ENCODE peak calls at places on chromosomes 2 and 18, in five cellular contexts. V, W, H, Y and D are unnamed samples.
A peak's percentile ranks its signal among the peaks of the same experiment; 100 is the strongest.

GRCh38 chr2:83900859-83901258 is 558.2 kb downstream of the SUCLG1 start:
- DNase-seq in V (no peak), W (no peak), H (no peak), Y (no peak), D (no peak)

GRCh38 chr18:48022021-48022420 is 91.6 kb upstream of the SMAD2 start:
- DNase-seq in V (no peak), W (no peak), H (no peak), Y (no peak), D (no peak)

GRCh38 chr2:59303272-59303671 is 1062.1 kb upstream of the FANCL start:
- DNase-seq in V (no peak), W (no peak), H (no peak), Y (no peak), D (no peak)

GRCh38 chr2:7706791-7707190 is 789.6 kb downstream of the RNF144A start:
- DNase-seq in V (no peak), W (no peak), H (no peak), Y (no peak), D (no peak)

GRCh38 chr18:25147878-25148488 is 204.0 kb downstream of the ZNF521 start:
- DNase-seq in V (no peak), W (no peak), H (no peak), Y (no peak), D (no peak)

GRCh38 chr2:206083602-206084467 is 2.1 kb downstream of the INO80D start:
- DNase-seq in V (no peak), W (no peak), H (no peak), Y (no peak), D (peak; percentile 5)

GRCh38 chr2:160695402-160696060 is 201.9 kb upstream of the RBMS1 start:
- DNase-seq in V (no peak), W (no peak), H (no peak), Y (no peak), D (no peak)

GRCh38 chr2:189143930-189144329 is 35.6 kb downstream of the COL5A2 start:
- DNase-seq in V (no peak), W (no peak), H (no peak), Y (no peak), D (no peak)

GRCh38 chr2:22894761-22895160 is 490.2 kb upstream of the KLHL29 start:
- DNase-seq in V (peak; percentile 23), W (no peak), H (no peak), Y (no peak), D (no peak)

GRCh38 chr2:42513252-42513918 is 19.6 kb upstream of the KCNG3 start:
- DNase-seq in V (no peak), W (no peak), H (no peak), Y (no peak), D (no peak)

GRCh38 chr2:120205901-120206581 is 17.2 kb downstream of the TMEM185B start:
- DNase-seq in V (peak; percentile 35), W (no peak), H (no peak), Y (no peak), D (peak; percentile 42)

GRCh38 chr2:23712756-23713151 is 214.2 kb downstream of the ATAD2B start:
- DNase-seq in V (no peak), W (no peak), H (no peak), Y (no peak), D (no peak)

GRCh38 chr2:43125090-43125998 is 101.1 kb downstream of the ZFP36L2 start:
- DNase-seq in V (no peak), W (no peak), H (no peak), Y (no peak), D (no peak)

GRCh38 chr2:98882368-98882767 is 53.7 kb downstream of the CRACDL start:
- DNase-seq in V (no peak), W (no peak), H (no peak), Y (no peak), D (no peak)

GRCh38 chr2:191240871-191241270 is 4.3 kb upstream of the MYO1B start:
- DNase-seq in V (no peak), W (no peak), H (no peak), Y (no peak), D (no peak)

GRCh38 chr2:111634995-111635538 is 248.9 kb downstream of the ANAPC1 start:
- DNase-seq in V (no peak), W (no peak), H (no peak), Y (no peak), D (no peak)

GRCh38 chr2:60565472-60565871 is 12.0 kb upstream of the BCL11A start:
- DNase-seq in V (no peak), W (no peak), H (no peak), Y (no peak), D (no peak)

GRCh38 chr2:236546561-236546961 is 23.1 kb upstream of the ACKR3 start:
- DNase-seq in V (no peak), W (no peak), H (no peak), Y (no peak), D (peak; percentile 90)

GRCh38 chr2:26900831-26901321 is 52.9 kb downstream of the DPYSL5 start:
- DNase-seq in V (no peak), W (no peak), H (no peak), Y (no peak), D (no peak)

GRCh38 chr2:18426174-18426573 is 134.3 kb downstream of the RDH14 start:
- DNase-seq in V (no peak), W (no peak), H (no peak), Y (no peak), D (no peak)

GRCh38 chr2:138499684-138500083 is 1.9 kb upstream of the SPOPL start:
- DNase-seq in V (no peak), W (no peak), H (no peak), Y (no peak), D (no peak)

GRCh38 chr2:63755980-63756379 is 85.7 kb upstream of the UGP2 start:
- DNase-seq in V (no peak), W (no peak), H (no peak), Y (no peak), D (no peak)

GRCh38 chr2:15674637-15675455 is 83.2 kb downstream of the DDX1 start:
- DNase-seq in V (no peak), W (no peak), H (no peak), Y (no peak), D (no peak)

GRCh38 chr2:10012963-10013461 is 30.3 kb upstream of the KLF11 start:
- DNase-seq in V (no peak), W (no peak), H (no peak), Y (no peak), D (no peak)

GRCh38 chr2:173050684-173051083 is 25.0 kb upstream of the MAP3K20 start:
- DNase-seq in V (no peak), W (no peak), H (no peak), Y (no peak), D (no peak)

GRCh38 chr2:173051463-173051862 is 24.2 kb upstream of the MAP3K20 start:
- DNase-seq in V (no peak), W (no peak), H (no peak), Y (no peak), D (no peak)

GRCh38 chr2:173048530-173048900 is 27.1 kb upstream of the MAP3K20 start:
- DNase-seq in V (no peak), W (no peak), H (no peak), Y (no peak), D (no peak)

GRCh38 chr2:173049732-173050314 is 25.8 kb upstream of the MAP3K20 start:
- DNase-seq in V (no peak), W (no peak), H (no peak), Y (no peak), D (no peak)

DNA sequence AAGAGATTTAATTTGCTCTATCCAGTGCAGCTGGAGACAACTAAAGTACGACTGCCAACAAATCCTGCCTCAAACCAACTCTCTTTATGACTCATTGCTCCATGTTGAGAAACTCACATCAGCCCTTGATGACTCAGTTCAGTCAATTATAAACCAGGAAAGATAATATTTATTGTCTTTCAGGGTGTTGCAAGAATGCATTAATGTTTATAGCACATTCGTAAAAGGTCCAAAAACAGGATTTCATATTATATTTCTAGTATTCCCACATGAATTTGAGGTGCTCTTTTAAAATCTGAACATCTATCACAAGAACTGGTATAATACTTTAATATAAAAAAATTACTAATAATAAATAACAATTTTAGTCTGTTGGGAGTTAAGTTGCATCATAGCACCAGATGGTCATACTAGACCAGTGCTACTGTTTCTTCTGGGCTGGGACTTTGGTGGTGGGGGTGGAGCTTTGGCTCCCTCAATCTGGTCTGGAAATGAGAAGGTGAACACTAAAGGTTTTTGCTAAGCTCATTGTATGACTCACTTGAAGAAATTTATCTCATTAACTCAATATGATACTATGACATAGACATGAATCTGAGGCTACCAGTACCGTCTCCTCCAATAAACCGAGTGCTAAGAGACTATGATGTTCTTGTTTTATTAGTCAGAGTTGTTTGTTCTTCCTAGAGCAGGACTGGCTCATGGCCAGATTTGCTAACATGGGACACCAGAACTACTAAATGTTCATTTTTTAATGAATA is 26.6 kb upstream of the MAP3K20 start:
- DNase-seq in V (no peak), W (peak; percentile 85), H (no peak), Y (peak; percentile 73), D (no peak)
- H3K4me3 ChIP-seq in V (no peak overlapping the region), W (no peak overlapping the region), H (no peak overlapping the region), Y (no peak overlapping the region), D (no peak overlapping the region)

DNA sequence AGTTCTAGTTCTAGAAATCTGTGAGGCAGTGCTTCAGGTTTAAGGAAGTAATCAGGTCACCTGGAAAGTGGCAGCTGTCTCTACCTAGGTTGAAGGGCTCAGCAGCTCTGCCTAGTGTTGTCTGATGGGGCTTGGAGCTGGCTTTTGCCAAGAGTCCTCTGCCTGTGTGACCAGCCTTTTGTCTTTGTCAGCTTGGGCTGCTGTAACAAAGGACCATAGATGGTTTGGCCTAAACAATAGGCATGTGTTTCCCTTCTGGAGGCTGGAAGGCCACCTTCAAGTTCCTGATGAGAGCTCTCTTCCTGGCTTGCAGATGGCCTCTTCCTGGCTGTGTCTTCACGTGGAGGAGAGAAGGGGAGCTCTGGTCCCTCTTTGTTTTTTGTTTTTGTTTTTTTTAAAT is 13.3 kb downstream of the UBE2F start:
- DNase-seq in V (no peak), W (no peak), H (no peak), Y (no peak), D (no peak)
- H3K4me1 ChIP-seq in V (peaks cover 18% of the 10 kb centered on the region), W (peaks cover 36% of the 10 kb centered on the region), H (no peaks in the 10 kb centered on the region), Y (peaks cover 86% of the 10 kb centered on the region), D (peaks cover 16% of the 10 kb centered on the region)

DNA sequence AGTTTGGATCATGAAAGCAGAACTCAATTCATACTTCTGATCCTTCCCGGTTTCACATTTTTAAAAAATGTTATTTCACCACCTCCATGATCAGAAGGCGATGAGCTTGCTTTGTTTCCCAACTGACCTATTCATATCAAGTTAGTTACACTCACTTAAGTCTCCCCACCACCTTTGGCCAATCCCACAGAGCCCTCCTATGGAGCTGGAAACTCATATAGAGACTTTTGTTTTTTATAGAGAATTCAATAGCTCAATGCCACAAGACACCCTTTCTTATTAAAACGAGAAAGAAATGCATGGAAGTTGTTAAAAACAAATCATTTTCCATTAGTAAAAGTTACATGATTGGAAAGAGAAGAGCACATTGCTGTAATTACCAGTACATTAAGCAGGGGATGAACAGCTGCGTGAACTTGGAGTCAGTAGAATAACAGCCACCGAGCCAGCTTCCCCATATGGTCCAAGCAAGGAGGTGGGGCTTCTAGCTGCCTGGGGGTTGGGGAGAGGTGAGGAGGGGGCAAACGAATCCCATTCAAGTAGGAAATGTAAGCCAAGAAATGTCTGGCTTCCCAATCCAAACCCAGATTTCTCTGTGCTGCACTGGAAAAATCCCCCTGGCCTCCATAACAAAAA is 614.6 kb downstream of the IRS1 start:
- DNase-seq in V (no peak), W (no peak), H (no peak), Y (peak; percentile 14), D (no peak)
- H3K27ac ChIP-seq in V (peak overlapping the region; percentile 64), W (peak overlapping the region; percentile 39), H (peak overlapping the region; percentile 26), Y (peak overlapping the region; percentile 54), D (no peak overlapping the region)

DNA sequence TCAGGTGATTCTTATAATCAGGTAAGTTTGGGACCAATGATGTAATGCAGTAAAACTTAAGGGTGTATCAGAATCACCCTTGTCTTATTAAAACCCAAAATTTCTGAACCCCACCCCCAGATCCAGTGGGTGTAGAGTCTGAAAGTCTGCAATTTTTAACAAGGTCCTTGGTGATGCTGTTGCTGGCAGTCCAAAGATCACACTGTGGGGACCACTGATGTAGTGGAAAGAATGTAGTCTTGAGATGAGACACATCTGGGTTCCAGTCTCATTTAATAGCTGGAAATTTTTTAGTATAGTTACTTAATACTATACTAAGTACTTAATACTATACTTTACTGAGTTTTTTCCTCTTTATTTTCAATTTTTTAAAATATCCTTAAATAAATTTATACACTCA is 258.4 kb downstream of the PLCL1 start:
- DNase-seq in V (no peak), W (no peak), H (no peak), Y (no peak), D (no peak)
- H3K4me3 ChIP-seq in V (no peak overlapping the region), W (no peak overlapping the region), H (no peak overlapping the region), Y (no peak overlapping the region), D (no peak overlapping the region)